ENCODE peak calls at places on chromosomes 4 and X, in seven cellular contexts. One of them, this sample, is unnamed.

GRCh38 chrX:108072746-108073145 is 18.6 kb downstream of the PSMD10 start:
- DNase-seq in G401: no peak
- DNase-seq in stomach: no peak
- DNase-seq in NB4: no peak
- DNase-seq in stimulated activated CD4-positive, alpha-beta T cell treated with anti-CD3 and anti-CD28 coated beads, Interleukin-12 subunit alpha, Interleukin-12 subunit beta, amount 100 ng/mL, for 48 hours: no peak
- DNase-seq in skeletal muscle cell: peak
- DNase-seq in endothelial cell: no peak
- DNase-seq in this sample: peak

GRCh38 chrX:30875957-30876356 is 13.1 kb downstream of the TAB3 start:
- DNase-seq in endothelial cell: no peak
- DNase-seq in G401: no peak
- DNase-seq in NB4: no peak
- DNase-seq in stomach: no peak
- DNase-seq in stimulated activated CD4-positive, alpha-beta T cell treated with anti-CD3 and anti-CD28 coated beads, Interleukin-12 subunit alpha, Interleukin-12 subunit beta, amount 100 ng/mL, for 48 hours: no peak
- DNase-seq in skeletal muscle cell: peak
- DNase-seq in this sample: no peak

GRCh38 chrX:66162331-66162822 is 1.7 kb upstream of the HEPH start:
- DNase-seq in stimulated activated CD4-positive, alpha-beta T cell treated with anti-CD3 and anti-CD28 coated beads, Interleukin-12 subunit alpha, Interleukin-12 subunit beta, amount 100 ng/mL, for 48 hours: no peak
- DNase-seq in endothelial cell: no peak
- DNase-seq in NB4: peak
- DNase-seq in skeletal muscle cell: no peak
- DNase-seq in stomach: no peak
- DNase-seq in G401: no peak
- DNase-seq in this sample: no peak

GRCh38 chrX:149527705-149528104 is 13.1 kb upstream of the EOLA1 start:
- DNase-seq in stomach: no peak
- DNase-seq in stimulated activated CD4-positive, alpha-beta T cell treated with anti-CD3 and anti-CD28 coated beads, Interleukin-12 subunit alpha, Interleukin-12 subunit beta, amount 100 ng/mL, for 48 hours: no peak
- DNase-seq in skeletal muscle cell: no peak
- DNase-seq in G401: peak
- DNase-seq in endothelial cell: peak
- DNase-seq in NB4: peak
- DNase-seq in this sample: no peak

GRCh38 chr4:91127891-91128290 is 1000.7 kb downstream of the CCSER1 start:
- DNase-seq in skeletal muscle cell: no peak
- DNase-seq in endothelial cell: no peak
- DNase-seq in G401: no peak
- DNase-seq in stimulated activated CD4-positive, alpha-beta T cell treated with anti-CD3 and anti-CD28 coated beads, Interleukin-12 subunit alpha, Interleukin-12 subunit beta, amount 100 ng/mL, for 48 hours: no peak
- DNase-seq in stomach: no peak
- DNase-seq in NB4: no peak
- DNase-seq in this sample: no peak

GRCh38 chrX:9997524-9997923 is 30.4 kb downstream of the CLDN34 start:
- DNase-seq in stimulated activated CD4-positive, alpha-beta T cell treated with anti-CD3 and anti-CD28 coated beads, Interleukin-12 subunit alpha, Interleukin-12 subunit beta, amount 100 ng/mL, for 48 hours: peak
- DNase-seq in stomach: no peak
- DNase-seq in skeletal muscle cell: no peak
- DNase-seq in NB4: no peak
- DNase-seq in G401: peak
- DNase-seq in endothelial cell: no peak
- DNase-seq in this sample: no peak

GRCh38 chr4:139144911-139145551 is 32.0 kb downstream of the ELF2 start:
- DNase-seq in G401: no peak
- DNase-seq in stomach: peak
- DNase-seq in NB4: peak
- DNase-seq in endothelial cell: no peak
- DNase-seq in stimulated activated CD4-positive, alpha-beta T cell treated with anti-CD3 and anti-CD28 coated beads, Interleukin-12 subunit alpha, Interleukin-12 subunit beta, amount 100 ng/mL, for 48 hours: no peak
- DNase-seq in skeletal muscle cell: no peak
- DNase-seq in this sample: no peak

GRCh38 chr4:15145709-15146108 is 143.4 kb downstream of the CPEB2 start:
- DNase-seq in stomach: no peak
- DNase-seq in endothelial cell: no peak
- DNase-seq in NB4: no peak
- DNase-seq in stimulated activated CD4-positive, alpha-beta T cell treated with anti-CD3 and anti-CD28 coated beads, Interleukin-12 subunit alpha, Interleukin-12 subunit beta, amount 100 ng/mL, for 48 hours: no peak
- DNase-seq in skeletal muscle cell: no peak
- DNase-seq in G401: peak
- DNase-seq in this sample: no peak

GRCh38 chr4:48343531-48343930 is 2.2 kb downstream of the SLAIN2 start:
- DNase-seq in endothelial cell: no peak
- DNase-seq in skeletal muscle cell: no peak
- DNase-seq in G401: no peak
- DNase-seq in stimulated activated CD4-positive, alpha-beta T cell treated with anti-CD3 and anti-CD28 coated beads, Interleukin-12 subunit alpha, Interleukin-12 subunit beta, amount 100 ng/mL, for 48 hours: no peak
- DNase-seq in stomach: no peak
- DNase-seq in NB4: no peak
- DNase-seq in this sample: no peak

GRCh38 chr4:108466936-108467902 is 153.2 kb upstream of the RPL34 start:
- DNase-seq in endothelial cell: no peak
- DNase-seq in stimulated activated CD4-positive, alpha-beta T cell treated with anti-CD3 and anti-CD28 coated beads, Interleukin-12 subunit alpha, Interleukin-12 subunit beta, amount 100 ng/mL, for 48 hours: no peak
- DNase-seq in skeletal muscle cell: peak
- DNase-seq in G401: no peak
- DNase-seq in stomach: no peak
- DNase-seq in NB4: no peak
- DNase-seq in this sample: peak

GRCh38 chr4:94714761-94715160 is 43.0 kb upstream of the BMPR1B start:
- DNase-seq in skeletal muscle cell: peak
- DNase-seq in stomach: no peak
- DNase-seq in NB4: no peak
- DNase-seq in stimulated activated CD4-positive, alpha-beta T cell treated with anti-CD3 and anti-CD28 coated beads, Interleukin-12 subunit alpha, Interleukin-12 subunit beta, amount 100 ng/mL, for 48 hours: no peak
- DNase-seq in G401: no peak
- DNase-seq in endothelial cell: no peak
- DNase-seq in this sample: no peak

GRCh38 chr4:116702949-116703348 is 382.4 kb downstream of the TRAM1L1 start:
- DNase-seq in stimulated activated CD4-positive, alpha-beta T cell treated with anti-CD3 and anti-CD28 coated beads, Interleukin-12 subunit alpha, Interleukin-12 subunit beta, amount 100 ng/mL, for 48 hours: no peak
- DNase-seq in stomach: no peak
- DNase-seq in G401: no peak
- DNase-seq in endothelial cell: no peak
- DNase-seq in skeletal muscle cell: no peak
- DNase-seq in NB4: peak
- DNase-seq in this sample: no peak

GRCh38 chr4:96521046-96521536 is 681.2 kb downstream of the PDHA2 start:
- DNase-seq in skeletal muscle cell: no peak
- DNase-seq in stomach: no peak
- DNase-seq in G401: no peak
- DNase-seq in NB4: no peak
- DNase-seq in stimulated activated CD4-positive, alpha-beta T cell treated with anti-CD3 and anti-CD28 coated beads, Interleukin-12 subunit alpha, Interleukin-12 subunit beta, amount 100 ng/mL, for 48 hours: no peak
- DNase-seq in endothelial cell: no peak
- DNase-seq in this sample: no peak

GRCh38 chrX:1524874-1525582 is 12.0 kb downstream of the P2RY8 start:
- DNase-seq in endothelial cell: no peak
- DNase-seq in stomach: no peak
- DNase-seq in skeletal muscle cell: no peak
- DNase-seq in NB4: no peak
- DNase-seq in G401: no peak
- DNase-seq in stimulated activated CD4-positive, alpha-beta T cell treated with anti-CD3 and anti-CD28 coated beads, Interleukin-12 subunit alpha, Interleukin-12 subunit beta, amount 100 ng/mL, for 48 hours: no peak
- DNase-seq in this sample: no peak

GRCh38 chr4:151117371-151117962 is 18.0 kb downstream of the RPS3A start:
- DNase-seq in stimulated activated CD4-positive, alpha-beta T cell treated with anti-CD3 and anti-CD28 coated beads, Interleukin-12 subunit alpha, Interleukin-12 subunit beta, amount 100 ng/mL, for 48 hours: peak
- DNase-seq in G401: peak
- DNase-seq in NB4: peak
- DNase-seq in stomach: peak
- DNase-seq in endothelial cell: peak
- DNase-seq in skeletal muscle cell: peak
- DNase-seq in this sample: peak

GRCh38 chr4:649751-650310 is 24.2 kb downstream of the ATP5ME start:
- DNase-seq in skeletal muscle cell: no peak
- DNase-seq in stimulated activated CD4-positive, alpha-beta T cell treated with anti-CD3 and anti-CD28 coated beads, Interleukin-12 subunit alpha, Interleukin-12 subunit beta, amount 100 ng/mL, for 48 hours: no peak
- DNase-seq in endothelial cell: no peak
- DNase-seq in stomach: no peak
- DNase-seq in G401: no peak
- DNase-seq in NB4: no peak
- DNase-seq in this sample: no peak

GRCh38 chr4:159048166-159048886 is 54.6 kb upstream of the RAPGEF2 start:
- DNase-seq in G401: peak
- DNase-seq in stimulated activated CD4-positive, alpha-beta T cell treated with anti-CD3 and anti-CD28 coated beads, Interleukin-12 subunit alpha, Interleukin-12 subunit beta, amount 100 ng/mL, for 48 hours: no peak
- DNase-seq in stomach: peak
- DNase-seq in endothelial cell: no peak
- DNase-seq in NB4: no peak
- DNase-seq in skeletal muscle cell: peak
- DNase-seq in this sample: peak

GRCh38 chr4:176579233-176579632 is 213.5 kb downstream of the VEGFC start:
- DNase-seq in stimulated activated CD4-positive, alpha-beta T cell treated with anti-CD3 and anti-CD28 coated beads, Interleukin-12 subunit alpha, Interleukin-12 subunit beta, amount 100 ng/mL, for 48 hours: no peak
- DNase-seq in G401: no peak
- DNase-seq in skeletal muscle cell: no peak
- DNase-seq in NB4: no peak
- DNase-seq in stomach: no peak
- DNase-seq in endothelial cell: no peak
- DNase-seq in this sample: no peak

GRCh38 chr4:2265113-2266110 is 3.5 kb upstream of the MXD4 start:
- DNase-seq in stimulated activated CD4-positive, alpha-beta T cell treated with anti-CD3 and anti-CD28 coated beads, Interleukin-12 subunit alpha, Interleukin-12 subunit beta, amount 100 ng/mL, for 48 hours: no peak
- DNase-seq in G401: no peak
- DNase-seq in endothelial cell: no peak
- DNase-seq in skeletal muscle cell: no peak
- DNase-seq in stomach: no peak
- DNase-seq in NB4: no peak
- DNase-seq in this sample: no peak

GRCh38 chrX:108001218-108001814 is 19.1 kb upstream of the TEX13B start:
- DNase-seq in endothelial cell: no peak
- DNase-seq in stomach: no peak
- DNase-seq in stimulated activated CD4-positive, alpha-beta T cell treated with anti-CD3 and anti-CD28 coated beads, Interleukin-12 subunit alpha, Interleukin-12 subunit beta, amount 100 ng/mL, for 48 hours: no peak
- DNase-seq in G401: no peak
- DNase-seq in skeletal muscle cell: no peak
- DNase-seq in NB4: peak
- DNase-seq in this sample: no peak

GRCh38 chr4:88286897-88287296 is 2.5 kb upstream of the PPM1K start:
- DNase-seq in endothelial cell: no peak
- DNase-seq in NB4: no peak
- DNase-seq in stimulated activated CD4-positive, alpha-beta T cell treated with anti-CD3 and anti-CD28 coated beads, Interleukin-12 subunit alpha, Interleukin-12 subunit beta, amount 100 ng/mL, for 48 hours: no peak
- DNase-seq in skeletal muscle cell: no peak
- DNase-seq in stomach: no peak
- DNase-seq in G401: peak
- DNase-seq in this sample: no peak

GRCh38 chrX:110421499-110422455 is 63.1 kb downstream of the RTL9 start:
- DNase-seq in endothelial cell: no peak
- DNase-seq in G401: peak
- DNase-seq in stomach: peak
- DNase-seq in stimulated activated CD4-positive, alpha-beta T cell treated with anti-CD3 and anti-CD28 coated beads, Interleukin-12 subunit alpha, Interleukin-12 subunit beta, amount 100 ng/mL, for 48 hours: no peak
- DNase-seq in skeletal muscle cell: no peak
- DNase-seq in NB4: no peak
- DNase-seq in this sample: no peak

GRCh38 chr4:118846981-118847380 is 11.1 kb upstream of the SEC24D start:
- DNase-seq in G401: no peak
- DNase-seq in stimulated activated CD4-positive, alpha-beta T cell treated with anti-CD3 and anti-CD28 coated beads, Interleukin-12 subunit alpha, Interleukin-12 subunit beta, amount 100 ng/mL, for 48 hours: no peak
- DNase-seq in NB4: no peak
- DNase-seq in stomach: no peak
- DNase-seq in skeletal muscle cell: no peak
- DNase-seq in endothelial cell: no peak
- DNase-seq in this sample: no peak

GRCh38 chrX:1093112-1093511 is 119.3 kb downstream of the CRLF2 start:
- DNase-seq in skeletal muscle cell: no peak
- DNase-seq in G401: no peak
- DNase-seq in NB4: no peak
- DNase-seq in stimulated activated CD4-positive, alpha-beta T cell treated with anti-CD3 and anti-CD28 coated beads, Interleukin-12 subunit alpha, Interleukin-12 subunit beta, amount 100 ng/mL, for 48 hours: peak
- DNase-seq in endothelial cell: no peak
- DNase-seq in stomach: no peak
- DNase-seq in this sample: no peak

GRCh38 chr4:165839615-165840333 is 33.3 kb upstream of the TLL1 start:
- DNase-seq in G401: no peak
- DNase-seq in stimulated activated CD4-positive, alpha-beta T cell treated with anti-CD3 and anti-CD28 coated beads, Interleukin-12 subunit alpha, Interleukin-12 subunit beta, amount 100 ng/mL, for 48 hours: no peak
- DNase-seq in endothelial cell: no peak
- DNase-seq in NB4: no peak
- DNase-seq in skeletal muscle cell: no peak
- DNase-seq in stomach: no peak
- DNase-seq in this sample: no peak

GRCh38 chr4:140718240-140718639 is 37.9 kb downstream of the TBC1D9 start:
- DNase-seq in skeletal muscle cell: peak
- DNase-seq in stomach: no peak
- DNase-seq in endothelial cell: no peak
- DNase-seq in NB4: no peak
- DNase-seq in G401: no peak
- DNase-seq in stimulated activated CD4-positive, alpha-beta T cell treated with anti-CD3 and anti-CD28 coated beads, Interleukin-12 subunit alpha, Interleukin-12 subunit beta, amount 100 ng/mL, for 48 hours: no peak
- DNase-seq in this sample: no peak